ENCODE peak calls at places on chromosomes 11 and 22, in eight cellular contexts. T, A, F, V, M, Y, W and X are unnamed samples.

GRCh38 chr11:124970925-124971324 is 16.9 kb downstream of the CCDC15 start:
- DNase-seq in T (no peak), A (peak), F (no peak), V (no peak), M (no peak), Y (no peak), W (no peak), X (no peak)

GRCh38 chr22:45499746-45500145 is 2.9 kb upstream of the FBLN1 start:
- DNase-seq in T (no peak), A (no peak), F (peak), V (peak), M (no peak), Y (no peak), W (no peak), X (peak)

GRCh38 chr11:120037111-120037510 is 100.8 kb downstream of the TRIM29 start:
- DNase-seq in T (no peak), A (no peak), F (no peak), V (no peak), M (no peak), Y (no peak), W (no peak), X (no peak)

GRCh38 chr11:79419120-79419519 is 21.7 kb downstream of the TENM4 start:
- DNase-seq in T (no peak), A (peak), F (no peak), V (no peak), M (no peak), Y (peak), W (no peak), X (no peak)

GRCh38 chr11:121681536-121681935 is 228.8 kb upstream of the SORL1-AS1 start:
- DNase-seq in T (no peak), A (no peak), F (no peak), V (no peak), M (no peak), Y (no peak), W (no peak), X (no peak)

GRCh38 chr11:120778692-120779490 is 245.0 kb upstream of the TBCEL start:
- DNase-seq in T (no peak), A (no peak), F (no peak), V (no peak), M (no peak), Y (no peak), W (no peak), X (peak)

GRCh38 chr11:29645373-29645772 is 371.5 kb downstream of the KCNA4 start:
- DNase-seq in T (no peak), A (no peak), F (no peak), V (no peak), M (no peak), Y (no peak), W (no peak), X (no peak)

GRCh38 chr11:68146010-68146540 is 24.9 kb upstream of the CHKA start:
- DNase-seq in T (no peak), A (peak), F (peak), V (peak), M (no peak), Y (peak), W (peak), X (peak)

GRCh38 chr11:74822187-74822586 is 73.5 kb downstream of the RNF169 start:
- DNase-seq in T (no peak), A (no peak), F (no peak), V (no peak), M (no peak), Y (no peak), W (no peak), X (no peak)

GRCh38 chr11:16012125-16012751 is 344.1 kb downstream of the SOX6 start:
- DNase-seq in T (no peak), A (no peak), F (no peak), V (no peak), M (no peak), Y (no peak), W (no peak), X (no peak)

GRCh38 chr22:19714320-19715252 is at the start of gene SEPTIN5:
- DNase-seq in T (no peak), A (no peak), F (peak), V (no peak), M (no peak), Y (no peak), W (no peak), X (no peak)

GRCh38 chr22:44340271-44341239 is 27.8 kb upstream of the SHISAL1 start:
- DNase-seq in T (no peak), A (no peak), F (peak), V (no peak), M (no peak), Y (no peak), W (no peak), X (no peak)

GRCh38 chr11:109303342-109303741 is 118.6 kb upstream of the C11orf87 start:
- DNase-seq in T (no peak), A (no peak), F (no peak), V (no peak), M (no peak), Y (no peak), W (no peak), X (no peak)

GRCh38 chr11:70567680-70568503 is 169.6 kb downstream of the CTTN start:
- DNase-seq in T (no peak), A (peak), F (peak), V (peak), M (no peak), Y (no peak), W (peak), X (peak)
- H3K27ac ChIP-seq in T (no peak), A (peak), F (peak), V (peak), M (peak), Y (no peak), W (peak), X (peak)

DNA sequence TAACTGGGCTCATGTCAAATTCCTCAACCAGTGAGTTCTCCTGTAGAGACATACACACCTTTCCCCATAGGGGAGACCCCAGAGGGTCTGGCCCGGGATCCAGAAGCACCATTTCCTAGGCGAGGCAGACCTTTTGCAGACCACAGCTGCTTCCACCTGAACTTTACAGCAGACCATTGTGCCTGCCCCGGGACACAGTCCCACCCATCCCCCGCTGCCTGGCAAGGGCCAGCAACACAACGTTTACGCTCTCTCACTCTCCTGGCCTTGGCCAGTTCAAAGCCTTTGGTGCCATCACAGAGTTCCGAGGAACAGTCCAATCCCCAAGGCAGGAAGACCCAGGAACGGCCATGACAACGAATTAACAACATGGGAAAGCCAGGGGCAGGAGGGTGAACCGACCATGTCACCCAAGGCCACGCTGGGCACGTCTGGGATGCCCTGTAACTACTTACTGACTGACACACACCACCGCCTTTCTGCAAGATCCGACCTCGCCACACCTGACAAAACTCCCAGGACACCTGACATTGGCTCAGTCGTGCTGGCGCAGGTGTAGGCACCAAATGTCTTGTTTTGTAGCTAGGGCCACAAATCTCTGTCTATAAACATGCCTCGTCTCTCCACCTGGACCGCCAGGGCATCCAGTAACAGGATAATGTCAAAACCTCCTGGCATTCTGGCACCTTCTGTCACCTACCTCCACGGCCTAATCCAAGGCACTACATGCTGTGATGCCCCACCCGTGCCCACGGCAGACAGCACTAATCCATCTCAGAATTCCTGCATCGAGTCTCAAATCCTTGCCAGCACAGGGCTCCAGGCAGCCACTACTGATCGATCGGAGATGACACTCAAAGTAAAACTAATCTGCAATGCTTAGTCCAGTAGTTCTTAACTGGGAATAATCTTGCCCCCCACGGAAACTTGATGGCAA is 51.3 kb downstream of the MYH9 start:
- DNase-seq in T (no peak), A (no peak), F (peak), V (no peak), M (no peak), Y (no peak), W (no peak), X (no peak)
- H3K27ac ChIP-seq in T (peak), A (peak), F (peak), V (peak), M (peak), Y (peak), W (peak), X (peak)

GRCh38 chr11:13033760-13034533 is 24.8 kb downstream of the RASSF10 start:
- DNase-seq in T (no peak), A (no peak), F (no peak), V (no peak), M (no peak), Y (no peak), W (no peak), X (no peak)
- H3K27ac ChIP-seq in T (no peak), A (no peak), F (no peak), V (peak), M (no peak), Y (no peak), W (no peak), X (no peak)

GRCh38 chr11:47398011-47398410 is 10.4 kb upstream of the SLC39A13 start:
- DNase-seq in T (no peak), A (no peak), F (no peak), V (no peak), M (no peak), Y (no peak), W (no peak), X (no peak)

GRCh38 chr11:47403135-47403534 is 5.3 kb upstream of the SLC39A13 start:
- DNase-seq in T (no peak), A (no peak), F (no peak), V (no peak), M (no peak), Y (no peak), W (no peak), X (no peak)

GRCh38 chr11:47398551-47398950 is 9.8 kb upstream of the SLC39A13 start:
- DNase-seq in T (no peak), A (no peak), F (no peak), V (no peak), M (no peak), Y (no peak), W (no peak), X (no peak)

GRCh38 chr11:47400813-47401279 is 7.5 kb upstream of the SLC39A13 start:
- DNase-seq in T (no peak), A (no peak), F (no peak), V (no peak), M (no peak), Y (no peak), W (no peak), X (no peak)

GRCh38 chr11:47399860-47400812 is 8.3 kb upstream of the SLC39A13 start:
- DNase-seq in T (no peak), A (peak), F (peak), V (no peak), M (no peak), Y (no peak), W (no peak), X (no peak)
- H3K27ac ChIP-seq in T (peak), A (peak), F (peak), V (peak), M (peak), Y (peak), W (peak), X (peak)

GRCh38 chr22:27174970-27175369 is 517.6 kb downstream of the MIAT start:
- DNase-seq in T (no peak), A (no peak), F (no peak), V (no peak), M (no peak), Y (no peak), W (no peak), X (no peak)

GRCh38 chr22:27173530-27173929 is 516.1 kb downstream of the MIAT start:
- DNase-seq in T (no peak), A (no peak), F (no peak), V (no peak), M (no peak), Y (no peak), W (no peak), X (no peak)

GRCh38 chr22:27179161-27179560 is 521.8 kb downstream of the MIAT start:
- DNase-seq in T (no peak), A (no peak), F (no peak), V (no peak), M (no peak), Y (no peak), W (no peak), X (no peak)

GRCh38 chr22:27175974-27176373 is 518.6 kb downstream of the MIAT start:
- DNase-seq in T (no peak), A (no peak), F (no peak), V (no peak), M (no peak), Y (no peak), W (no peak), X (no peak)

DNA sequence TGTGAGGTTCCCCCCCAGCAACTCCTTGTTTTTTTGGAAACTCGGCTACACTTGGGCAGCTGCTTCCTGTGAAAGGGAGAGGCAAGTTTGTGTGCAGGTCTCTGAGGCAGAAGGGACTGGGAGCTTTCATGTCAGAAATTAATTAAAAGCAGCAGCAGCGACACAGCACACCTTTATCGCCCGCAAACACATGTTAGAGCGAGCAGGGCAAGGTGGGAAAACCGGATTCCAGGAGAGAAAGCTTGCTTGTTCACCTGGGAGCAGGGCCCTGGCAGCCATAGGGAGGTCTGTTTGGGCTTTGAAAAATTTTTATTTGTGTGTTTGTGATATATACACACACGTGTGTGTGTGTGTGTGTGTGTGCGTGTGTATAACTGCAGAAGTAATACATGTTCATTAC is 518.1 kb downstream of the MIAT start:
- DNase-seq in T (no peak), A (no peak), F (no peak), V (no peak), M (no peak), Y (no peak), W (no peak), X (no peak)
- H3K27ac ChIP-seq in T (no peak), A (no peak), F (no peak), V (no peak), M (no peak), Y (no peak), W (no peak), X (no peak)

GRCh38 chr11:130871616-130872015 is 44.7 kb downstream of the SNX19 start:
- DNase-seq in T (no peak), A (no peak), F (no peak), V (no peak), M (no peak), Y (no peak), W (no peak), X (no peak)

GRCh38 chr11:130873766-130874165 is 42.5 kb downstream of the SNX19 start:
- DNase-seq in T (no peak), A (no peak), F (no peak), V (no peak), M (no peak), Y (no peak), W (no peak), X (no peak)

GRCh38 chr11:130872961-130873360 is 43.3 kb downstream of the SNX19 start:
- DNase-seq in T (no peak), A (no peak), F (peak), V (no peak), M (no peak), Y (no peak), W (no peak), X (no peak)

GRCh38 chr11:130872102-130872501 is 44.2 kb downstream of the SNX19 start:
- DNase-seq in T (no peak), A (no peak), F (peak), V (peak), M (no peak), Y (no peak), W (no peak), X (no peak)

GRCh38 chr11:130872513-130872912 is 43.8 kb downstream of the SNX19 start:
- DNase-seq in T (no peak), A (no peak), F (no peak), V (no peak), M (no peak), Y (no peak), W (no peak), X (no peak)
- H3K27ac ChIP-seq in T (no peak), A (no peak), F (peak), V (peak), M (peak), Y (no peak), W (peak), X (peak)

GRCh38 chr11:33558097-33558496 is 142.5 kb downstream of the C11orf91 start:
- DNase-seq in T (no peak), A (no peak), F (no peak), V (no peak), M (no peak), Y (no peak), W (no peak), X (no peak)
- H3K27ac ChIP-seq in T (no peak), A (no peak), F (no peak), V (no peak), M (no peak), Y (no peak), W (no peak), X (no peak)